ENCODE peak calls at places on chromosomes 7 and 10, in nine cellular contexts. One of them, this sample, is unnamed.
A peak's percentile ranks its signal among the peaks of the same experiment; 100 is the strongest.

GRCh38 chr7:55587687-55588378 is 15.5 kb upstream of the VOPP1 start:
- DNase-seq in NCI-H1694 treated with DMSO at 0.1 percent for 48 hours: no peak
- DNase-seq in stimulated activated CD4-positive, alpha-beta T cell treated with anti-CD3 and anti-CD28 coated beads, Interleukin-1b, Interleukin-23, amount 100 ng/mL, for 1 hour: no peak
- DNase-seq in NCI-H748 treated with DMSO at 0.1 percent for 48 hours: no peak
- DNase-seq in amniotic epithelial cell: no peak
- DNase-seq in fibroblast of pulmonary artery: no peak
- DNase-seq in NCI-H1092: no peak
- DNase-seq in GM04503: no peak
- DNase-seq in activated CD8-positive, alpha-beta memory T cell treated with anti-CD3 and anti-CD28 coated beads, Interleukin-2, amount 50 U/mL, for 48 hours: no peak
- DNase-seq in this sample: no peak

GRCh38 chr7:39952378-39952777 is 2.3 kb downstream of the CDK13 start:
- DNase-seq in GM04503: no peak
- DNase-seq in activated CD8-positive, alpha-beta memory T cell treated with anti-CD3 and anti-CD28 coated beads, Interleukin-2, amount 50 U/mL, for 48 hours: no peak
- DNase-seq in stimulated activated CD4-positive, alpha-beta T cell treated with anti-CD3 and anti-CD28 coated beads, Interleukin-1b, Interleukin-23, amount 100 ng/mL, for 1 hour: no peak
- DNase-seq in amniotic epithelial cell: peak; percentile 59
- DNase-seq in NCI-H1092: no peak
- DNase-seq in NCI-H748 treated with DMSO at 0.1 percent for 48 hours: no peak
- DNase-seq in fibroblast of pulmonary artery: peak; percentile 31
- DNase-seq in NCI-H1694 treated with DMSO at 0.1 percent for 48 hours: no peak
- DNase-seq in this sample: no peak

GRCh38 chr7:157233677-157234076 is 95.0 kb downstream of the UBE3C start:
- DNase-seq in NCI-H748 treated with DMSO at 0.1 percent for 48 hours: no peak
- DNase-seq in fibroblast of pulmonary artery: no peak
- DNase-seq in GM04503: no peak
- DNase-seq in NCI-H1694 treated with DMSO at 0.1 percent for 48 hours: no peak
- DNase-seq in NCI-H1092: no peak
- DNase-seq in stimulated activated CD4-positive, alpha-beta T cell treated with anti-CD3 and anti-CD28 coated beads, Interleukin-1b, Interleukin-23, amount 100 ng/mL, for 1 hour: no peak
- DNase-seq in activated CD8-positive, alpha-beta memory T cell treated with anti-CD3 and anti-CD28 coated beads, Interleukin-2, amount 50 U/mL, for 48 hours: no peak
- DNase-seq in amniotic epithelial cell: peak; percentile 76
- DNase-seq in this sample: no peak

GRCh38 chr7:83672157-83672556 is 23.2 kb upstream of the SEMA3E start:
- DNase-seq in NCI-H1092: no peak
- DNase-seq in NCI-H748 treated with DMSO at 0.1 percent for 48 hours: no peak
- DNase-seq in activated CD8-positive, alpha-beta memory T cell treated with anti-CD3 and anti-CD28 coated beads, Interleukin-2, amount 50 U/mL, for 48 hours: no peak
- DNase-seq in amniotic epithelial cell: no peak
- DNase-seq in NCI-H1694 treated with DMSO at 0.1 percent for 48 hours: no peak
- DNase-seq in stimulated activated CD4-positive, alpha-beta T cell treated with anti-CD3 and anti-CD28 coated beads, Interleukin-1b, Interleukin-23, amount 100 ng/mL, for 1 hour: no peak
- DNase-seq in fibroblast of pulmonary artery: no peak
- DNase-seq in GM04503: no peak
- DNase-seq in this sample: no peak

GRCh38 chr10:47029181-47029971 is 118.1 kb downstream of the PTPN20 start:
- DNase-seq in activated CD8-positive, alpha-beta memory T cell treated with anti-CD3 and anti-CD28 coated beads, Interleukin-2, amount 50 U/mL, for 48 hours: peak; percentile 32
- DNase-seq in NCI-H1092: no peak
- DNase-seq in stimulated activated CD4-positive, alpha-beta T cell treated with anti-CD3 and anti-CD28 coated beads, Interleukin-1b, Interleukin-23, amount 100 ng/mL, for 1 hour: no peak
- DNase-seq in NCI-H1694 treated with DMSO at 0.1 percent for 48 hours: no peak
- DNase-seq in amniotic epithelial cell: no peak
- DNase-seq in GM04503: no peak
- DNase-seq in NCI-H748 treated with DMSO at 0.1 percent for 48 hours: no peak
- DNase-seq in fibroblast of pulmonary artery: no peak
- DNase-seq in this sample: no peak

GRCh38 chr7:81173766-81174281 is 255.0 kb upstream of the SEMA3C start:
- DNase-seq in activated CD8-positive, alpha-beta memory T cell treated with anti-CD3 and anti-CD28 coated beads, Interleukin-2, amount 50 U/mL, for 48 hours: no peak
- DNase-seq in fibroblast of pulmonary artery: peak; percentile 90
- DNase-seq in amniotic epithelial cell: peak; percentile 91
- DNase-seq in stimulated activated CD4-positive, alpha-beta T cell treated with anti-CD3 and anti-CD28 coated beads, Interleukin-1b, Interleukin-23, amount 100 ng/mL, for 1 hour: no peak
- DNase-seq in NCI-H1694 treated with DMSO at 0.1 percent for 48 hours: no peak
- DNase-seq in NCI-H1092: no peak
- DNase-seq in GM04503: no peak
- DNase-seq in NCI-H748 treated with DMSO at 0.1 percent for 48 hours: no peak
- DNase-seq in this sample: no peak

GRCh38 chr7:155198901-155199845 is 98.5 kb upstream of the INSIG1 start:
- DNase-seq in NCI-H748 treated with DMSO at 0.1 percent for 48 hours: no peak
- DNase-seq in activated CD8-positive, alpha-beta memory T cell treated with anti-CD3 and anti-CD28 coated beads, Interleukin-2, amount 50 U/mL, for 48 hours: no peak
- DNase-seq in stimulated activated CD4-positive, alpha-beta T cell treated with anti-CD3 and anti-CD28 coated beads, Interleukin-1b, Interleukin-23, amount 100 ng/mL, for 1 hour: peak; percentile 33
- DNase-seq in amniotic epithelial cell: peak; percentile 80
- DNase-seq in fibroblast of pulmonary artery: peak; percentile 56
- DNase-seq in NCI-H1694 treated with DMSO at 0.1 percent for 48 hours: no peak
- DNase-seq in NCI-H1092: no peak
- DNase-seq in GM04503: no peak
- DNase-seq in this sample: no peak

GRCh38 chr7:78018541-78019456 is 220.2 kb downstream of the PHTF2 start:
- DNase-seq in NCI-H1694 treated with DMSO at 0.1 percent for 48 hours: peak; percentile 38
- DNase-seq in activated CD8-positive, alpha-beta memory T cell treated with anti-CD3 and anti-CD28 coated beads, Interleukin-2, amount 50 U/mL, for 48 hours: peak; percentile 59
- DNase-seq in GM04503: no peak
- DNase-seq in NCI-H1092: peak; percentile 42
- DNase-seq in fibroblast of pulmonary artery: peak; percentile 47
- DNase-seq in NCI-H748 treated with DMSO at 0.1 percent for 48 hours: peak; percentile 16
- DNase-seq in amniotic epithelial cell: peak; percentile 21
- DNase-seq in stimulated activated CD4-positive, alpha-beta T cell treated with anti-CD3 and anti-CD28 coated beads, Interleukin-1b, Interleukin-23, amount 100 ng/mL, for 1 hour: no peak
- DNase-seq in this sample: peak; percentile 6

GRCh38 chr7:7119668-7120208 is 62.6 kb upstream of the C1GALT1 start:
- DNase-seq in activated CD8-positive, alpha-beta memory T cell treated with anti-CD3 and anti-CD28 coated beads, Interleukin-2, amount 50 U/mL, for 48 hours: no peak
- DNase-seq in stimulated activated CD4-positive, alpha-beta T cell treated with anti-CD3 and anti-CD28 coated beads, Interleukin-1b, Interleukin-23, amount 100 ng/mL, for 1 hour: no peak
- DNase-seq in amniotic epithelial cell: no peak
- DNase-seq in GM04503: no peak
- DNase-seq in fibroblast of pulmonary artery: no peak
- DNase-seq in NCI-H1092: peak; percentile 16
- DNase-seq in NCI-H748 treated with DMSO at 0.1 percent for 48 hours: no peak
- DNase-seq in NCI-H1694 treated with DMSO at 0.1 percent for 48 hours: no peak
- DNase-seq in this sample: no peak

GRCh38 chr10:974785-975074 is 13.5 kb upstream of the GTPBP4 start:
- DNase-seq in amniotic epithelial cell: no peak
- DNase-seq in fibroblast of pulmonary artery: no peak
- DNase-seq in NCI-H1092: no peak
- DNase-seq in activated CD8-positive, alpha-beta memory T cell treated with anti-CD3 and anti-CD28 coated beads, Interleukin-2, amount 50 U/mL, for 48 hours: no peak
- DNase-seq in NCI-H748 treated with DMSO at 0.1 percent for 48 hours: no peak
- DNase-seq in stimulated activated CD4-positive, alpha-beta T cell treated with anti-CD3 and anti-CD28 coated beads, Interleukin-1b, Interleukin-23, amount 100 ng/mL, for 1 hour: no peak
- DNase-seq in NCI-H1694 treated with DMSO at 0.1 percent for 48 hours: no peak
- DNase-seq in GM04503: no peak
- DNase-seq in this sample: no peak

GRCh38 chr7:44415510-44415909 is 74.9 kb downstream of the NUDCD3 start:
- DNase-seq in amniotic epithelial cell: peak; percentile 7
- DNase-seq in NCI-H1694 treated with DMSO at 0.1 percent for 48 hours: no peak
- DNase-seq in NCI-H1092: no peak
- DNase-seq in stimulated activated CD4-positive, alpha-beta T cell treated with anti-CD3 and anti-CD28 coated beads, Interleukin-1b, Interleukin-23, amount 100 ng/mL, for 1 hour: no peak
- DNase-seq in NCI-H748 treated with DMSO at 0.1 percent for 48 hours: no peak
- DNase-seq in activated CD8-positive, alpha-beta memory T cell treated with anti-CD3 and anti-CD28 coated beads, Interleukin-2, amount 50 U/mL, for 48 hours: no peak
- DNase-seq in GM04503: no peak
- DNase-seq in fibroblast of pulmonary artery: no peak
- DNase-seq in this sample: no peak

GRCh38 chr7:22962775-22963358 is 51.1 kb downstream of the HYCC1 start:
- DNase-seq in fibroblast of pulmonary artery: no peak
- DNase-seq in GM04503: no peak
- DNase-seq in NCI-H748 treated with DMSO at 0.1 percent for 48 hours: no peak
- DNase-seq in NCI-H1092: no peak
- DNase-seq in NCI-H1694 treated with DMSO at 0.1 percent for 48 hours: no peak
- DNase-seq in amniotic epithelial cell: no peak
- DNase-seq in activated CD8-positive, alpha-beta memory T cell treated with anti-CD3 and anti-CD28 coated beads, Interleukin-2, amount 50 U/mL, for 48 hours: no peak
- DNase-seq in stimulated activated CD4-positive, alpha-beta T cell treated with anti-CD3 and anti-CD28 coated beads, Interleukin-1b, Interleukin-23, amount 100 ng/mL, for 1 hour: no peak
- DNase-seq in this sample: no peak

GRCh38 chr7:128831994-128832879 is 2.0 kb downstream of the FLNC start:
- DNase-seq in NCI-H1092: no peak
- DNase-seq in stimulated activated CD4-positive, alpha-beta T cell treated with anti-CD3 and anti-CD28 coated beads, Interleukin-1b, Interleukin-23, amount 100 ng/mL, for 1 hour: no peak
- DNase-seq in activated CD8-positive, alpha-beta memory T cell treated with anti-CD3 and anti-CD28 coated beads, Interleukin-2, amount 50 U/mL, for 48 hours: no peak
- DNase-seq in NCI-H748 treated with DMSO at 0.1 percent for 48 hours: no peak
- DNase-seq in amniotic epithelial cell: peak; percentile 77
- DNase-seq in fibroblast of pulmonary artery: peak; percentile 64
- DNase-seq in GM04503: no peak
- DNase-seq in NCI-H1694 treated with DMSO at 0.1 percent for 48 hours: peak; percentile 58
- DNase-seq in this sample: no peak

GRCh38 chr7:114409750-114410149 is 4.9 kb upstream of the FOXP2 start:
- DNase-seq in amniotic epithelial cell: peak; percentile 12
- DNase-seq in activated CD8-positive, alpha-beta memory T cell treated with anti-CD3 and anti-CD28 coated beads, Interleukin-2, amount 50 U/mL, for 48 hours: no peak
- DNase-seq in stimulated activated CD4-positive, alpha-beta T cell treated with anti-CD3 and anti-CD28 coated beads, Interleukin-1b, Interleukin-23, amount 100 ng/mL, for 1 hour: no peak
- DNase-seq in NCI-H1092: no peak
- DNase-seq in NCI-H1694 treated with DMSO at 0.1 percent for 48 hours: no peak
- DNase-seq in fibroblast of pulmonary artery: no peak
- DNase-seq in NCI-H748 treated with DMSO at 0.1 percent for 48 hours: no peak
- DNase-seq in GM04503: no peak
- DNase-seq in this sample: no peak

GRCh38 chr10:75428434-75429158 is 2.8 kb upstream of the LRMDA start:
- DNase-seq in NCI-H1694 treated with DMSO at 0.1 percent for 48 hours: peak; percentile 2
- DNase-seq in NCI-H1092: no peak
- DNase-seq in GM04503: no peak
- DNase-seq in NCI-H748 treated with DMSO at 0.1 percent for 48 hours: no peak
- DNase-seq in amniotic epithelial cell: peak; percentile 35
- DNase-seq in stimulated activated CD4-positive, alpha-beta T cell treated with anti-CD3 and anti-CD28 coated beads, Interleukin-1b, Interleukin-23, amount 100 ng/mL, for 1 hour: no peak
- DNase-seq in activated CD8-positive, alpha-beta memory T cell treated with anti-CD3 and anti-CD28 coated beads, Interleukin-2, amount 50 U/mL, for 48 hours: no peak
- DNase-seq in fibroblast of pulmonary artery: no peak
- DNase-seq in this sample: no peak